ENCODE peak calls at places on chromosomes 12 and 14, in seven cellular contexts. One of them, this sample, is unnamed.

GRCh38 chr12:54991992-54992377 is 7.4 kb upstream of the TESPA1 start:
- DNase-seq in non-pigmented ciliary epithelial cell: no peak
- DNase-seq in substantia nigra: no peak
- DNase-seq in GM04504: no peak
- DNase-seq in NCI-H1105 treated with DMSO at 0.1 percent for 48 hours: no peak
- DNase-seq in hypothalamus: no peak
- DNase-seq in HEK293T: no peak
- DNase-seq in this sample: no peak

GRCh38 chr14:105840266-105841021 is 314.1 kb downstream of the TMEM121 start:
- DNase-seq in hypothalamus: no peak
- DNase-seq in substantia nigra: no peak
- DNase-seq in GM04504: no peak
- DNase-seq in NCI-H1105 treated with DMSO at 0.1 percent for 48 hours: no peak
- DNase-seq in non-pigmented ciliary epithelial cell: no peak
- DNase-seq in HEK293T: no peak
- DNase-seq in this sample: no peak

GRCh38 chr14:100603341-100604125 is 16.3 kb upstream of the BEGAIN start:
- DNase-seq in non-pigmented ciliary epithelial cell: no peak
- DNase-seq in GM04504: no peak
- DNase-seq in hypothalamus: no peak
- DNase-seq in HEK293T: no peak
- DNase-seq in NCI-H1105 treated with DMSO at 0.1 percent for 48 hours: no peak
- DNase-seq in substantia nigra: no peak
- DNase-seq in this sample: no peak

GRCh38 chr12:53047221-53048032 is 2.4 kb upstream of the TNS2 start:
- DNase-seq in hypothalamus: peak
- DNase-seq in substantia nigra: peak
- DNase-seq in NCI-H1105 treated with DMSO at 0.1 percent for 48 hours: peak
- DNase-seq in GM04504: peak
- DNase-seq in HEK293T: peak
- DNase-seq in non-pigmented ciliary epithelial cell: no peak
- DNase-seq in this sample: peak

GRCh38 chr12:108482717-108483212 is 32.3 kb upstream of the FICD start:
- DNase-seq in non-pigmented ciliary epithelial cell: peak
- DNase-seq in substantia nigra: no peak
- DNase-seq in hypothalamus: no peak
- DNase-seq in NCI-H1105 treated with DMSO at 0.1 percent for 48 hours: no peak
- DNase-seq in HEK293T: no peak
- DNase-seq in GM04504: no peak
- DNase-seq in this sample: peak

GRCh38 chr12:42686514-42687172 is 97.1 kb upstream of the PRICKLE1 start:
- DNase-seq in hypothalamus: no peak
- DNase-seq in NCI-H1105 treated with DMSO at 0.1 percent for 48 hours: no peak
- DNase-seq in substantia nigra: no peak
- DNase-seq in GM04504: no peak
- DNase-seq in HEK293T: no peak
- DNase-seq in non-pigmented ciliary epithelial cell: no peak
- DNase-seq in this sample: no peak

GRCh38 chr12:50690923-50691322 is 73.0 kb upstream of the ATF1 start:
- DNase-seq in non-pigmented ciliary epithelial cell: no peak
- DNase-seq in substantia nigra: peak
- DNase-seq in NCI-H1105 treated with DMSO at 0.1 percent for 48 hours: peak
- DNase-seq in GM04504: no peak
- DNase-seq in hypothalamus: peak
- DNase-seq in HEK293T: no peak
- DNase-seq in this sample: peak

GRCh38 chr14:98118749-98119148 is 1153.2 kb downstream of the BCL11B start:
- DNase-seq in GM04504: no peak
- DNase-seq in non-pigmented ciliary epithelial cell: no peak
- DNase-seq in substantia nigra: no peak
- DNase-seq in hypothalamus: no peak
- DNase-seq in HEK293T: no peak
- DNase-seq in NCI-H1105 treated with DMSO at 0.1 percent for 48 hours: no peak
- DNase-seq in this sample: no peak

GRCh38 chr12:22609501-22609900 is 15.5 kb upstream of the ETNK1 start:
- DNase-seq in HEK293T: peak
- DNase-seq in GM04504: no peak
- DNase-seq in NCI-H1105 treated with DMSO at 0.1 percent for 48 hours: no peak
- DNase-seq in non-pigmented ciliary epithelial cell: no peak
- DNase-seq in substantia nigra: no peak
- DNase-seq in hypothalamus: no peak
- DNase-seq in this sample: no peak

GRCh38 chr12:65556676-65557424 is 267.4 kb upstream of the HMGA2 start:
- DNase-seq in non-pigmented ciliary epithelial cell: no peak
- DNase-seq in HEK293T: peak
- DNase-seq in substantia nigra: peak
- DNase-seq in hypothalamus: peak
- DNase-seq in NCI-H1105 treated with DMSO at 0.1 percent for 48 hours: peak
- DNase-seq in GM04504: no peak
- DNase-seq in this sample: peak

GRCh38 chr12:42977451-42978230 is 388.1 kb upstream of the PRICKLE1 start:
- DNase-seq in hypothalamus: no peak
- DNase-seq in substantia nigra: no peak
- DNase-seq in GM04504: no peak
- DNase-seq in NCI-H1105 treated with DMSO at 0.1 percent for 48 hours: no peak
- DNase-seq in HEK293T: no peak
- DNase-seq in non-pigmented ciliary epithelial cell: no peak
- DNase-seq in this sample: no peak

GRCh38 chr14:69260979-69261605 is 1.1 kb downstream of the GALNT16 start:
- DNase-seq in NCI-H1105 treated with DMSO at 0.1 percent for 48 hours: peak
- DNase-seq in non-pigmented ciliary epithelial cell: no peak
- DNase-seq in HEK293T: peak
- DNase-seq in hypothalamus: peak
- DNase-seq in substantia nigra: no peak
- DNase-seq in GM04504: no peak
- DNase-seq in this sample: no peak

GRCh38 chr14:74638970-74639369 is 26.9 kb upstream of the LTBP2 start:
- DNase-seq in hypothalamus: no peak
- DNase-seq in GM04504: no peak
- DNase-seq in NCI-H1105 treated with DMSO at 0.1 percent for 48 hours: no peak
- DNase-seq in substantia nigra: no peak
- DNase-seq in HEK293T: no peak
- DNase-seq in non-pigmented ciliary epithelial cell: no peak
- DNase-seq in this sample: no peak

GRCh38 chr12:121223283-121223946 is 13.5 kb downstream of the P2RX4 start:
- DNase-seq in HEK293T: no peak
- DNase-seq in NCI-H1105 treated with DMSO at 0.1 percent for 48 hours: no peak
- DNase-seq in non-pigmented ciliary epithelial cell: no peak
- DNase-seq in GM04504: no peak
- DNase-seq in substantia nigra: no peak
- DNase-seq in hypothalamus: no peak
- DNase-seq in this sample: no peak

GRCh38 chr12:130973906-130974305 is 20.2 kb downstream of the ADGRD1 start:
- DNase-seq in NCI-H1105 treated with DMSO at 0.1 percent for 48 hours: no peak
- DNase-seq in hypothalamus: no peak
- DNase-seq in HEK293T: no peak
- DNase-seq in non-pigmented ciliary epithelial cell: no peak
- DNase-seq in substantia nigra: no peak
- DNase-seq in GM04504: no peak
- DNase-seq in this sample: no peak

GRCh38 chr12:52170827-52171226 is 21.0 kb downstream of the KRT80 start:
- DNase-seq in hypothalamus: no peak
- DNase-seq in NCI-H1105 treated with DMSO at 0.1 percent for 48 hours: no peak
- DNase-seq in substantia nigra: no peak
- DNase-seq in HEK293T: no peak
- DNase-seq in GM04504: no peak
- DNase-seq in non-pigmented ciliary epithelial cell: no peak
- DNase-seq in this sample: no peak

GRCh38 chr12:25827141-25827540 is 131.3 kb upstream of the RASSF8 start:
- DNase-seq in non-pigmented ciliary epithelial cell: no peak
- DNase-seq in HEK293T: no peak
- DNase-seq in hypothalamus: no peak
- DNase-seq in GM04504: no peak
- DNase-seq in NCI-H1105 treated with DMSO at 0.1 percent for 48 hours: no peak
- DNase-seq in substantia nigra: no peak
- DNase-seq in this sample: no peak

GRCh38 chr14:106846218-106846617 is 1319.8 kb downstream of the TMEM121 start:
- DNase-seq in NCI-H1105 treated with DMSO at 0.1 percent for 48 hours: no peak
- DNase-seq in non-pigmented ciliary epithelial cell: no peak
- DNase-seq in HEK293T: no peak
- DNase-seq in GM04504: no peak
- DNase-seq in hypothalamus: no peak
- DNase-seq in substantia nigra: no peak
- DNase-seq in this sample: no peak

GRCh38 chr12:10395390-10395998 is 5.7 kb upstream of the KLRK1 start:
- DNase-seq in HEK293T: peak
- DNase-seq in substantia nigra: no peak
- DNase-seq in GM04504: peak
- DNase-seq in hypothalamus: no peak
- DNase-seq in non-pigmented ciliary epithelial cell: peak
- DNase-seq in NCI-H1105 treated with DMSO at 0.1 percent for 48 hours: no peak
- DNase-seq in this sample: no peak

GRCh38 chr14:51869426-51870113 is 9.2 kb downstream of the GNG2 start:
- DNase-seq in HEK293T: no peak
- DNase-seq in non-pigmented ciliary epithelial cell: no peak
- DNase-seq in hypothalamus: no peak
- DNase-seq in NCI-H1105 treated with DMSO at 0.1 percent for 48 hours: no peak
- DNase-seq in GM04504: no peak
- DNase-seq in substantia nigra: no peak
- DNase-seq in this sample: no peak

GRCh38 chr12:52141306-52141705 is 50.5 kb downstream of the KRT80 start:
- DNase-seq in NCI-H1105 treated with DMSO at 0.1 percent for 48 hours: no peak
- DNase-seq in GM04504: no peak
- DNase-seq in HEK293T: peak
- DNase-seq in hypothalamus: no peak
- DNase-seq in non-pigmented ciliary epithelial cell: no peak
- DNase-seq in substantia nigra: no peak
- DNase-seq in this sample: no peak

GRCh38 chr14:50068496-50068895 is 47.9 kb downstream of the VCPKMT start:
- DNase-seq in substantia nigra: no peak
- DNase-seq in NCI-H1105 treated with DMSO at 0.1 percent for 48 hours: no peak
- DNase-seq in HEK293T: no peak
- DNase-seq in non-pigmented ciliary epithelial cell: no peak
- DNase-seq in hypothalamus: no peak
- DNase-seq in GM04504: no peak
- DNase-seq in this sample: no peak

GRCh38 chr14:100158566-100159106 is 809 bp downstream of the DEGS2 start:
- DNase-seq in GM04504: no peak
- DNase-seq in hypothalamus: no peak
- DNase-seq in non-pigmented ciliary epithelial cell: no peak
- DNase-seq in HEK293T: no peak
- DNase-seq in NCI-H1105 treated with DMSO at 0.1 percent for 48 hours: no peak
- DNase-seq in substantia nigra: no peak
- DNase-seq in this sample: no peak

GRCh38 chr12:49200882-49201594 is 12.2 kb upstream of the TUBA1A start:
- DNase-seq in HEK293T: no peak
- DNase-seq in non-pigmented ciliary epithelial cell: no peak
- DNase-seq in substantia nigra: no peak
- DNase-seq in hypothalamus: no peak
- DNase-seq in GM04504: no peak
- DNase-seq in NCI-H1105 treated with DMSO at 0.1 percent for 48 hours: peak
- DNase-seq in this sample: peak

GRCh38 chr12:85309180-85309579 is 29.2 kb downstream of the ALX1 start:
- DNase-seq in non-pigmented ciliary epithelial cell: no peak
- DNase-seq in HEK293T: no peak
- DNase-seq in GM04504: no peak
- DNase-seq in hypothalamus: no peak
- DNase-seq in substantia nigra: no peak
- DNase-seq in NCI-H1105 treated with DMSO at 0.1 percent for 48 hours: no peak
- DNase-seq in this sample: peak